ENCODE peak calls at places on chromosomes 13 and 19, in six cellular contexts. I, K, C, J, O and U are unnamed samples.

GRCh38 chr13:44049546-44049945 is 169.8 kb downstream of the LACC1 start:
- DNase-seq in I (no peak), K (no peak), C (no peak), J (no peak), O (no peak), U (no peak)

GRCh38 chr19:18290250-18291018 is 9.0 kb upstream of the JUND start:
- DNase-seq in I (peak), K (peak), C (no peak), J (peak), O (peak), U (peak)

GRCh38 chr19:27971071-27971470 is 1241.9 kb downstream of the UQCRFS1 start:
- DNase-seq in I (peak), K (no peak), C (no peak), J (no peak), O (no peak), U (no peak)

GRCh38 chr13:110706570-110707378 is 858 bp upstream of the CARS2 start:
- DNase-seq in I (no peak), K (no peak), C (no peak), J (no peak), O (no peak), U (no peak)

GRCh38 chr19:10826846-10827245 is 9.2 kb downstream of the TMED1 start:
- DNase-seq in I (no peak), K (no peak), C (no peak), J (no peak), O (no peak), U (no peak)

GRCh38 chr19:7287716-7288115 is 6.5 kb downstream of the INSR start:
- DNase-seq in I (peak), K (no peak), C (no peak), J (no peak), O (no peak), U (no peak)

GRCh38 chr19:42279148-42279901 is 10.3 kb downstream of the CIC start:
- DNase-seq in I (peak), K (no peak), C (peak), J (no peak), O (no peak), U (peak)

GRCh38 chr13:89066868-89067466 is 1395.8 kb downstream of the SLITRK5 start:
- DNase-seq in I (peak), K (no peak), C (no peak), J (no peak), O (no peak), U (peak)

GRCh38 chr13:98571955-98572662 is 4.8 kb downstream of the STK24 start:
- DNase-seq in I (peak), K (peak), C (no peak), J (no peak), O (no peak), U (no peak)

GRCh38 chr19:55212447-55212846 is 3.1 kb upstream of the PTPRH start:
- DNase-seq in I (peak), K (no peak), C (no peak), J (no peak), O (no peak), U (no peak)

GRCh38 chr13:96460571-96460970 is 370.7 kb downstream of the HS6ST3 start:
- DNase-seq in I (no peak), K (no peak), C (peak), J (no peak), O (no peak), U (no peak)

GRCh38 chr13:21949818-21950429 is 279.1 kb downstream of the FGF9 start:
- DNase-seq in I (no peak), K (no peak), C (no peak), J (no peak), O (no peak), U (no peak)

GRCh38 chr13:39040206-39040605 is 1.9 kb downstream of the NHLRC3 start:
- DNase-seq in I (no peak), K (no peak), C (no peak), J (no peak), O (no peak), U (no peak)

GRCh38 chr13:33123066-33123940 is 107.1 kb downstream of the KL start:
- DNase-seq in I (no peak), K (no peak), C (no peak), J (no peak), O (no peak), U (peak)

GRCh38 chr19:51002542-51003311 is 1.3 kb upstream of the KLK8 start:
- DNase-seq in I (peak), K (no peak), C (no peak), J (no peak), O (no peak), U (no peak)